ENCODE peak calls at places on chromosomes 11 and 22, in seven cellular contexts. J is endodermal cell, V is right atrium auricular region, P is tibial nerve, H is IMR-90, W is kidney, Q is brain microvascular endothelial cell. X is an unnamed sample.

GRCh38 chr11:78783301-78783700 is 208.6 kb upstream of the NARS2 start:
- DNase-seq in W (no peak), J (peak), P (no peak), Q (no peak), H (no peak), V (no peak), X (no peak)

GRCh38 chr22:21657361-21658118 is 8.3 kb upstream of the PPIL2 start:
- DNase-seq in H (peak), V (no peak), W (peak), P (no peak), J (peak), Q (no peak), X (no peak)

GRCh38 chr11:115208808-115209259 is 295.4 kb downstream of the CADM1 start:
- DNase-seq in W (no peak), J (no peak), H (no peak), V (no peak), Q (no peak), P (no peak), X (no peak)

GRCh38 chr11:73331138-73331916 is 23.3 kb downstream of the ARHGEF17 start:
- DNase-seq in H (peak), J (peak), W (peak), Q (peak), P (no peak), V (no peak), X (no peak)

GRCh38 chr11:112784323-112785073 is 176.7 kb upstream of the NCAM1 start:
- DNase-seq in W (peak), V (peak), H (no peak), Q (peak), P (peak), J (peak), X (peak)

GRCh38 chr11:8327761-8328192 is 64.1 kb upstream of the LMO1 start:
- DNase-seq in V (no peak), W (no peak), H (no peak), P (no peak), J (no peak), Q (no peak), X (no peak)

GRCh38 chr22:27994481-27995331 is 75.7 kb upstream of the PITPNB start:
- DNase-seq in H (no peak), V (no peak), P (no peak), J (no peak), W (no peak), Q (no peak), X (no peak)

GRCh38 chr11:100769617-100770016 is 82.5 kb downstream of the ARHGAP42 start:
- DNase-seq in V (no peak), H (no peak), W (no peak), J (no peak), Q (no peak), P (no peak), X (no peak)

GRCh38 chr11:69272055-69272454 is 21.9 kb upstream of the MYEOV start:
- DNase-seq in J (no peak), W (no peak), P (no peak), Q (no peak), V (no peak), H (no peak), X (no peak)

GRCh38 chr11:125451400-125452124 is 44.5 kb downstream of the FEZ1 start:
- DNase-seq in Q (peak), P (peak), J (peak), W (peak), H (peak), V (peak), X (no peak)

GRCh38 chr11:66877585-66877984 is 20.7 kb downstream of the LRFN4 start:
- DNase-seq in J (no peak), H (peak), P (no peak), W (no peak), V (no peak), Q (no peak), X (no peak)

GRCh38 chr11:36333897-36334296 is 37.8 kb downstream of the PRR5L start:
- DNase-seq in V (no peak), H (peak), Q (peak), J (peak), P (no peak), W (no peak), X (no peak)

GRCh38 chr11:105969756-105970155 is 52.3 kb downstream of the MSANTD4 start:
- DNase-seq in H (no peak), P (no peak), W (no peak), J (no peak), Q (no peak), V (no peak), X (no peak)

GRCh38 chr22:49295465-49295743 is 532.3 kb downstream of the BRD1 start:
- DNase-seq in P (no peak), W (no peak), H (no peak), V (peak), J (no peak), Q (no peak), X (no peak)

GRCh38 chr22:24190159-24190540 is 8.9 kb downstream of the SUSD2 start:
- DNase-seq in H (no peak), W (peak), Q (no peak), V (no peak), J (no peak), P (no peak), X (no peak)

GRCh38 chr11:46808804-46809431 is 37.2 kb downstream of the CKAP5 start:
- DNase-seq in V (no peak), J (no peak), H (peak), P (no peak), W (no peak), Q (peak), X (no peak)

GRCh38 chr11:129960216-129961214 is 42.1 kb downstream of the PRDM10 start:
- DNase-seq in W (no peak), J (no peak), Q (peak), P (no peak), H (peak), V (no peak), X (peak)
- H3K4me3 ChIP-seq in W (no peak), J (no peak), Q (no peak), P (no peak), H (no peak), V (no peak), X (no peak)

GRCh38 chr11:124170801-124171586 is 12.2 kb upstream of the OR10D3 start:
- DNase-seq in P (no peak), W (peak), Q (no peak), J (no peak), H (no peak), V (no peak), X (no peak)

GRCh38 chr11:124172599-124172998 is 10.5 kb upstream of the OR10D3 start:
- DNase-seq in H (no peak), J (no peak), Q (no peak), W (no peak), P (no peak), V (no peak), X (no peak)

GRCh38 chr11:124172076-124172475 is 11.1 kb upstream of the OR10D3 start:
- DNase-seq in J (no peak), H (no peak), Q (no peak), P (no peak), W (no peak), V (no peak), X (no peak)

GRCh38 chr11:124167852-124168251 is 15.3 kb upstream of the OR10D3 start:
- DNase-seq in W (no peak), H (no peak), P (no peak), J (peak), V (no peak), Q (no peak), X (no peak)
- H3K4me3 ChIP-seq in W (no peak), H (no peak), P (no peak), J (peak), V (no peak), Q (no peak), X (no peak)

DNA sequence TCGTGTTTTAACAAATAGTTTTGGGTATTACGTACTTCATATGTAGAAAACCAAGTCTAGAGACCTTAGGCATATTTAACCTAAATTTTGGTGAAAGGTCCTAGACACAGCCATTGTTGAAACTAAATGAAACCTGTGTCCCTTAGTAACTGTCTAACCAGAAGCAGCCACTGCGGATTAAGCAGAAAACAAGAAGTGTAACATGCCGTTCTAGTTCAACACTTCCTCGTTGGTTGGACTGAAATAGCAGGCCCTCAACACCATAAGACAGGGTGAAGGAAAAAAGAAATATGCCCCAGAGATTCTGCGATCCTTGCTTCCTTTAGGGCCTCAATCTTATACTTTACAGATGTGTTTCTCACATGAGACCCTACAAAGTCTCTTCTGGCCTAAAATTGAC is 2.0 kb downstream of the NAA40 start:
- DNase-seq in P (no peak), J (no peak), W (no peak), Q (no peak), H (no peak), V (no peak), X (no peak)
- H3K4me3 ChIP-seq in P (no peak), J (no peak), W (no peak), Q (no peak), H (no peak), V (peak), X (no peak)

DNA sequence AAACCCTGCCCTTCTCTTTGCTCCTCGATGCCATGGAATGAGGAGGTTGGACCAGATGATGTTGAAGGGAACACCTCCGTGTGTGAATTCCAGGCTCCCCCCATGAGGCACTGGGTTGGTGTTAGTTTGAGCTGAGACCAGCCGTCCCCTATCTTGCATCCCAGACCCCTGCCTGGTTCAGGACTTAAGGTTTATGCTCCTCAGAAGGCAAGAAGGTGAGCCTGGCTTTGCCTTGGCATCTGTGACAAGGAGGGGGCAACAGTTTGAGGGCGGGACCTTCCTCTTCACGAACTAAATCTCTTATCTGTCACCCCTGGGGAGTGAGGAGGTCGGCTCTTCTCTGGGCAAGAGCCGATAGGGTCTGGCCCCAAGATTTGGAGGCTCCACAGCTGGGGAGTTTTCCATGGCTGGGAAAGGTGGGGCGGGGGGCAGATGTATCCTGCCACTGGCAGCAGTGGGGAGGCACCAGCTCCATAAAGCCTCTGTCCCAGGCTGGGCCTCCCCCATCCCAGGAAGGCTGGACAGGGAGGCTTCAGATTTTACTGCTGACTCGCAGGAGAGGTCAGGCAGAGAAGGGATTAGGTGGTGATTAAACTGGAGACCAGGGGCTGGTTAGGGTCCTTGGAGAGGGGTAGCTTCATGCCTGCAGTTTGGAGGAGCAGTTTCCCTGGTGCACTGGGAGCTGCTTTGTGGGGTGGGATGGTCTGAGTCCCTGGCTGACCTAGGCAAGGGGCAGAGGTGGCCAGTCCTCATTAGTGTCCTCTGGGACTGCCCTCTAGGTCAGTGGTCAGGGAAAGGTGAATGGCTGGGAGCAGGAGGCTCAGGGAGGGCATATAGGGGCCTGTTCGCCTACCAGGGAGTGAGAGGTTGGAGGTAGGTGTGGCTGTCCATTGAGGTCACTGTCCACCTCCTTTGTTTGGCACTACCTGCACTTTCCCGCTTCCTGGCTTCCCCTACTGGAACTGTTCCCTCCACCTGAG is 1.1 kb downstream of the SEC14L2 start:
- DNase-seq in W (peak), J (no peak), P (no peak), V (no peak), H (no peak), Q (no peak), X (no peak)
- H3K4me3 ChIP-seq in W (peak), J (peak), P (peak), V (peak), H (peak), Q (peak), X (peak)

GRCh38 chr11:133829566-133829965 is 15.7 kb downstream of the SPATA19 start:
- DNase-seq in H (no peak), J (no peak), P (no peak), V (no peak), W (no peak), Q (no peak), X (no peak)
- H3K4me3 ChIP-seq in H (no peak), J (no peak), P (no peak), V (no peak), W (no peak), Q (no peak), X (no peak)

GRCh38 chr11:64810891-64811272 is 531 bp upstream of the MEN1 start:
- DNase-seq in P (peak), V (no peak), W (peak), J (no peak), H (no peak), Q (peak), X (no peak)
- H3K4me3 ChIP-seq in P (peak), V (no peak), W (peak), J (peak), H (peak), Q (peak), X (peak)

GRCh38 chr11:12085371-12086251 is 24.8 kb upstream of the MICAL2 start:
- DNase-seq in H (peak), P (no peak), Q (no peak), V (no peak), J (no peak), W (no peak), X (no peak)

GRCh38 chr11:12088047-12088481 is 22.3 kb upstream of the MICAL2 start:
- DNase-seq in W (no peak), Q (peak), J (no peak), H (peak), P (no peak), V (peak), X (no peak)

GRCh38 chr11:12088531-12088930 is 21.9 kb upstream of the MICAL2 start:
- DNase-seq in H (no peak), P (no peak), Q (no peak), J (no peak), W (no peak), V (no peak), X (no peak)

GRCh38 chr11:12086271-12087074 is 23.9 kb upstream of the MICAL2 start:
- DNase-seq in W (peak), J (no peak), Q (peak), V (peak), P (peak), H (peak), X (peak)

DNA sequence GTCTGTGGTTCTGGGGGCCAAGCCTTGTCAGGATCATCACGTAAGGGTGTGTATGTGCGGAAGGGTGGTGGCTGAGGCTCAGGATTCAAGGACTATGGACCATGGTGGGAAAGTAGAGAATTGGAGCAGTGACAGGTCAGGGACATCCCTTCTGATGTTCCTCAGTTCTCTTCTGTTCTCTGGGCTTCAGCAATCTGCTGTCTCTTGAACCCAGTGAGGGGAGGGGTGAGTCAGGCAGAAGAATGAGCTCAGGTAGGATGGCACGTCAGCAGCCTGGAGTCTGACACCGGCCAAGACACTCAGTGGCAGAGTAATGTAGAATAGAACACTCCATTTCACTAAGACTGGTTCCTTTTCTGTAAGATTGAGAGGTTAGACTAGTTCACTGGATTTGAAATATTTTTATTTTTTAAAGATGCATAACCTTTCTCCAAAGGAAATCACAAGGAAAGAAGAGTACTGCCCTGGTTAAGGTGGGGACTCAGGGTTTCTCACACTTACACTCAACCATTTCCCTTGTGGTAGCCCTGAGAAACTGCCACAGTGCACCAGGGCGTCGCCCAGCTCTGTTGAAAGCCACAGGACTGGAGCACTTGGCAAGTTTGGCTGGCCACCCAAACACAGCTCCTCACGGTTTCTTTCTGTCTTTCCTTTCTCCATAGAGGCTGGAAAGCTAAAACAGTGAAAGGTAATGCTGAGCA is 23.2 kb upstream of the MICAL2 start:
- DNase-seq in Q (peak), W (no peak), V (no peak), H (peak), P (no peak), J (no peak), X (no peak)
- H3K4me3 ChIP-seq in Q (peak), W (no peak), V (no peak), H (peak), P (no peak), J (no peak), X (peak)

DNA sequence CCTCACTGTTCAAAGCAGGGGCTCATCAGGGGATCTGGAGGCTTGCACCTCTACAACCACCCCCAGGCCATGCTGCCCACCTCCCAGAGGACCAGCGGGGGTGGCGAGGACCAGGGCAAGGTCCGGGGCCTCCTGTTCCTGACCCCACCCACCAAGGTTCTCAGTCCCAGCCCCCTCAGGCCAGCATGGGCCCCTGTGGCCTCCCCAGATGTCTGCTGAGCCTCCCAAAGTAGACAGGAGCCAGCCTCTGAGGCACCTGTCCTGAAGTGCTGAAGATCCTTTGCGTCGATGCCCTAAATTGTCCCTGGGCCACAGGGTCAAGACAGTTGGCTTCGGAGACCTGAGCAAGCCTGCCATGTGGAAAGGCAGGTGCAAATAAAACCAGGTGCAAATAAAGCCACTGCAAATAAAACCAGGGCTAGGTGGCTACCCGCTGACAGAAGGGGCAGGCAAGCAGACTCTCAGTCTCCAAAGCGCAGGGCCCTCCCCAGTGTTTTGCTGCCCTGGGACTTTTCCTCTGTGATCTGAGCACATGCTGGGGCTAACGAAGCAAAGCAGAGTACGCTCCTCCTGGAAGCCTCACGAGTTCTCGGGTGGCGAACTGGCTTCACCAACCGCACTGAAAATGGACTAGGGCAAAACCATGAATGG is 22.4 kb upstream of the ARFGAP3 start:
- DNase-seq in V (no peak), J (no peak), W (no peak), P (no peak), Q (no peak), H (no peak), X (no peak)
- H3K4me3 ChIP-seq in V (no peak), J (no peak), W (no peak), P (no peak), Q (no peak), H (no peak), X (no peak)

DNA sequence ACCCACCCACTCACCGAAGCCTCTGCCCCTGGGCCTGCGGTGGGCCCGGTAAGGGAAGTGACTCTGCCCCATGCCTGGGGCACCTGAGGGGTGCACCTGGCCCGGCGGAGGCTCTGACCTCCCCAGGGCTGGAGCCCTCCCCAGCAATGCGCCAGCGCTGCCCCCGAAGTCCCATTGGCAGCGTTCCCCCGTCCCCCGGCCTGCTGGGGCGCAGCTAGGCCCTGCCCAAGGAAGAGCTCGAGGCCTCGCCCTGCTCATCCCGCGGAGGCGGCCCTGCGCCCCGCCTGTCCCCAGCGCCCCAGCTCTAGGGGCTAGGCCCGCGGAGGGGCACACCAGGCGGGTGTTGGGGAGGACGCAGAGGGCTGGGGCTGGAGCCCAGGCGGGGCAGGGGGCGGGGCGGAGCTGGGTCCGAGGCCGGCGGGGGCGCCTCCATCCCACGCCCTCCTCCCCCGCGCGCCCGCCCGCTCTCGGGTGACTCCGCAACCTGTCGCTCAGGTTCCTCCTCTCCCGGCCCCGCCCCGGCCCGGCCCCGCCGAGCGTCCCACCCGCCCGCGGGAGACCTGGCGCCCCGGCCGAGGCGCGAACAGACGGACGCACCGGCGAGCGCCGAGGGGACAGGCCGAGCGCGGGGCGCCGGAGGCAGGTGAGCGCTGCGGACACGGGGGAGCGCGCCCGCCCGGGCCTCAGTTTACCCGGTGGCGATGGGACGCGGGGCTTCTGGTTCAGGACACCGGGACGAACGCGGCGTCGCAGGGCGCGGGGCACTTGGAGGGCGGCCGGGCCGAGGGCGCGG is at the start of gene EPS8L2:
- DNase-seq in Q (no peak), H (no peak), J (peak), W (peak), P (no peak), V (no peak), X (no peak)
- H3K4me3 ChIP-seq in Q (peak), H (peak), J (peak), W (peak), P (peak), V (peak), X (peak)

X was measured in skeletal muscle cell.